ENCODE peak calls at places on chromosomes 5 and 9, in eight cellular contexts. V, P, U, H, B, M, K and C are unnamed samples. For H3K27me3, the result is how much of the 10 kb centered on the place peaks cover.

GRCh38 chr9:77907581-77907980 is 124.0 kb downstream of the GNAQ start:
- DNase-seq in B (no peak), P (no peak), U (no peak), M (no peak), V (no peak), K (no peak), H (no peak), C (no peak)

GRCh38 chr5:101103874-101104273 is 200.8 kb upstream of the ST8SIA4 start:
- DNase-seq in K (no peak), U (no peak), V (no peak), P (no peak), B (peak), H (no peak), M (peak), C (no peak)

GRCh38 chr9:98967257-98967656 is 23.6 kb downstream of the COL15A1 start:
- DNase-seq in V (no peak), U (no peak), B (no peak), K (no peak), M (no peak), H (no peak), P (no peak), C (no peak)

GRCh38 chr9:3736186-3736585 is 210.4 kb upstream of the RFX3 start:
- DNase-seq in V (no peak), B (no peak), P (no peak), H (no peak), K (no peak), U (no peak), M (peak), C (no peak)

GRCh38 chr9:136189394-136190236 is 15.3 kb downstream of the LHX3 start:
- DNase-seq in M (no peak), B (no peak), V (no peak), H (no peak), P (no peak), U (no peak), K (no peak), C (no peak)

GRCh38 chr5:3123763-3124157 is 372.3 kb upstream of the IRX2 start:
- DNase-seq in K (no peak), B (no peak), V (no peak), M (no peak), P (no peak), U (no peak), H (no peak), C (no peak)

GRCh38 chr5:181205735-181206401 is 872 bp upstream of the TRIM7 start:
- DNase-seq in H (no peak), U (no peak), B (no peak), K (no peak), P (no peak), V (no peak), M (peak), C (no peak)

GRCh38 chr9:18905033-18905882 is 127.8 kb downstream of the SAXO1 start:
- DNase-seq in M (no peak), H (no peak), P (no peak), U (no peak), B (no peak), K (no peak), V (no peak), C (no peak)

GRCh38 chr5:63923914-63924313 is 38.3 kb downstream of the HTR1A start:
- DNase-seq in H (no peak), U (no peak), P (peak), B (no peak), K (no peak), M (peak), V (no peak), C (peak)

GRCh38 chr5:79806741-79807140 is 117.1 kb downstream of the CMYA5 start:
- DNase-seq in P (no peak), H (no peak), K (no peak), B (no peak), U (no peak), V (no peak), M (no peak), C (no peak)

GRCh38 chr5:73311291-73312110 is 137.1 kb downstream of the FOXD1 start:
- DNase-seq in B (no peak), V (no peak), H (peak), M (peak), K (no peak), U (no peak), P (peak), C (no peak)

GRCh38 chr5:73312872-73313510 is 135.6 kb downstream of the FOXD1 start:
- DNase-seq in K (no peak), M (no peak), V (no peak), U (no peak), H (no peak), B (no peak), P (no peak), C (no peak)

GRCh38 chr5:73307645-73308346 is 134.8 kb downstream of the TMEM174 start:
- DNase-seq in H (no peak), U (no peak), K (no peak), B (no peak), V (no peak), M (no peak), P (no peak), C (no peak)

GRCh38 chr5:73314395-73315195 is 134.0 kb downstream of the FOXD1 start:
- DNase-seq in H (no peak), U (no peak), V (no peak), M (no peak), B (no peak), P (no peak), K (no peak), C (no peak)

GRCh38 chr5:73312146-73312871 is 136.3 kb downstream of the FOXD1 start:
- DNase-seq in V (no peak), K (no peak), P (no peak), H (peak), B (no peak), M (peak), U (no peak), C (no peak)
- H3K27me3 ChIP-seq in V (under half), K (under half), P (under half), H (under half), B (under half), M (half or more), U (half or more), C (under half)

GRCh38 chr5:17123010-17123409 is 94.4 kb upstream of the BASP1 start:
- DNase-seq in U (no peak), M (no peak), H (no peak), K (no peak), P (no peak), V (no peak), B (no peak), C (no peak)
- H3K27me3 ChIP-seq in U (under half), M (under half), H (under half), K (under half), P (under half), V (under half), B (under half), C (under half)

DNA sequence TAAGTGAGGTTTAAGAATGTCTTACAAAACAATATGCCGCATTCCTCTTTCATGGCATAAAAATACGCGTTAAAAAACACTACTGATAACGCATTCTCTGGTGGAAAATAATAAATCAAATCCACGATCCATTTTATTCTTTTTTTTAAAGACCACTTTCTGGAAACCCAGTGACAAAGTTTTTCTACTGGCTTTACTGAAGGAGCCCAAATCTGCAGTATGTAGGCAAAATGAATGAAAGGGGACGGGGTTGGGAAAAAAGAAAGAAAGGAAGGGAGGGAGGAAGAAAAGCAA is 2.0 kb downstream of the SV2C start:
- DNase-seq in K (no peak), M (no peak), V (no peak), U (no peak), B (no peak), P (no peak), H (no peak), C (no peak)
- H3K27me3 ChIP-seq in K (under half), M (half or more), V (under half), U (half or more), B (under half), P (under half), H (under half), C (under half)

DNA sequence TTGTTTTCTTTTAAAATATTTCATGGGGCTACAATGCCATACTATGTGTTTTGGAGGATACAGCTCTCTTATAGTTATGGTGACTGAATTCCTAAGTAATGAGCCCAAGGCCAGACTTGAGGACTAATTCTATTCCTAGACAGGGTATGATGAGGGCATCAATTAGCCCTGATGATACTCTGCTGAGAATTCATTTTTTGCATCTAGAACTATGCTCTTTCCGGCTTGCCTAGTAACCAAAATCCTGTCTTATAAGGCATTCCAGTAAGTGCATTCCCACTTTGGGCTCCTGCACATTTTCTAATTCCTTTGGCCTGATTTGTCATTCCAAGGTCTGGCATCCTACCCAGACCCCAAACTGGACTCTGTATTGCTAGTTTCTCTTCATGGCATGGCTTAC is 62.4 kb downstream of the MAT2B start:
- DNase-seq in P (no peak), U (no peak), M (no peak), V (no peak), K (no peak), B (no peak), H (no peak), C (no peak)
- H3K27me3 ChIP-seq in P (under half), U (half or more), M (under half), V (under half), K (under half), B (under half), H (under half), C (under half)